ENCODE peak calls at places on chromosomes 12 and 14, in seven cellular contexts. W is neuronal stem cell, H is IMR-90, O is mesendoderm, I is H9, L is H1, N is mesenchymal stem cell. M is an unnamed sample.

GRCh38 chr14:96741151-96741977 is 55.8 kb upstream of the VRK1 start:
- DNase-seq in O (peak), H (peak), I (peak), N (peak), L (peak), W (peak), M (peak)

GRCh38 chr14:100691395-100692025 is 35.2 kb upstream of the DLK1 start:
- DNase-seq in I (no peak), L (no peak), O (no peak), W (no peak), N (no peak), H (no peak), M (no peak)

GRCh38 chr12:91778091-91778819 is 367.4 kb downstream of the BTG1 start:
- DNase-seq in N (peak), O (no peak), I (no peak), W (no peak), H (peak), L (no peak), M (peak)

GRCh38 chr12:79063258-79063657 is 198.7 kb downstream of the SYT1 start:
- DNase-seq in W (no peak), L (no peak), I (no peak), O (peak), H (peak), N (peak), M (no peak)

GRCh38 chr14:41404121-41404520 is 202.6 kb upstream of the LRFN5 start:
- DNase-seq in N (peak), L (no peak), H (no peak), O (no peak), I (no peak), W (no peak), M (peak)

GRCh38 chr14:89178802-89179201 is 238.2 kb downstream of the FOXN3 start:
- DNase-seq in N (peak), I (no peak), O (no peak), H (peak), L (no peak), W (no peak), M (no peak)

GRCh38 chr12:95726903-95727302 is 63.7 kb downstream of the NTN4 start:
- DNase-seq in H (no peak), O (no peak), L (no peak), W (no peak), I (no peak), N (no peak), M (no peak)

GRCh38 chr14:94048676-94049624 is 22.8 kb downstream of the OTUB2 start:
- DNase-seq in N (no peak), L (no peak), O (no peak), H (no peak), W (no peak), I (peak), M (no peak)

GRCh38 chr12:66708704-66709443 is 30.0 kb upstream of the GRIP1 start:
- DNase-seq in I (no peak), N (peak), H (peak), W (no peak), O (no peak), L (no peak), M (no peak)

GRCh38 chr14:32047791-32048190 is 29.3 kb upstream of the ARHGAP5 start:
- DNase-seq in O (no peak), W (no peak), I (no peak), H (no peak), L (no peak), N (peak), M (no peak)

GRCh38 chr12:109758406-109759075 is 44.9 kb downstream of the FAM222A start:
- DNase-seq in N (no peak), L (no peak), I (peak), O (peak), H (no peak), W (no peak), M (no peak)

GRCh38 chr12:108609535-108610335 is 11.9 kb upstream of the TMEM119 start:
- DNase-seq in N (peak), O (no peak), I (no peak), H (peak), W (no peak), L (no peak), M (no peak)

GRCh38 chr14:72738181-72738611 is 155.7 kb downstream of the DPF3 start:
- DNase-seq in L (no peak), W (no peak), O (no peak), I (peak), H (no peak), N (no peak), M (no peak)

GRCh38 chr12:124510301-124510970 is 57.0 kb downstream of the NCOR2 start:
- DNase-seq in H (no peak), N (no peak), I (peak), L (no peak), O (no peak), W (no peak), M (no peak)

GRCh38 chr14:92984082-92984788 is 61.3 kb downstream of the CHGA start:
- DNase-seq in I (no peak), N (no peak), W (no peak), L (no peak), H (no peak), O (no peak), M (no peak)

GRCh38 chr14:59306775-59307174 is 118.3 kb downstream of the DAAM1 start:
- DNase-seq in L (no peak), I (no peak), H (peak), W (no peak), O (peak), N (peak), M (peak)

GRCh38 chr14:77459072-77459723 is 1.3 kb downstream of the AHSA1 start:
- DNase-seq in O (peak), L (no peak), W (peak), I (peak), N (peak), H (peak), M (peak)

GRCh38 chr12:132375747-132376463 is 46.5 kb upstream of the GALNT9 start:
- DNase-seq in H (no peak), I (no peak), L (no peak), O (no peak), N (no peak), W (no peak), M (peak)

GRCh38 chr12:95755236-95755865 is 35.2 kb downstream of the NTN4 start:
- DNase-seq in H (no peak), L (no peak), W (no peak), O (peak), I (no peak), N (no peak), M (no peak)

GRCh38 chr12:118455327-118455726 is 79.0 kb downstream of the SUDS3 start:
- DNase-seq in H (no peak), W (no peak), N (no peak), O (no peak), I (no peak), L (no peak), M (no peak)

GRCh38 chr12:16349132-16349463 is 1.7 kb downstream of the MGST1 start:
- DNase-seq in H (peak), L (no peak), N (peak), O (peak), W (no peak), I (no peak), M (no peak)

GRCh38 chr14:21023817-21024667 is 819 bp downstream of the NDRG2 start:
- DNase-seq in O (peak), N (no peak), H (no peak), W (no peak), L (no peak), I (no peak), M (no peak)

GRCh38 chr12:116358850-116359761 is 81.6 kb upstream of the MED13L start:
- DNase-seq in L (no peak), H (peak), O (peak), N (peak), I (peak), W (peak), M (peak)

GRCh38 chr14:101364503-101365328 is 196.6 kb upstream of the DIO3 start:
- DNase-seq in I (no peak), W (no peak), N (no peak), H (no peak), L (no peak), O (no peak), M (no peak)

GRCh38 chr14:92033912-92034687 is 5.8 kb downstream of the TRIP11 start:
- DNase-seq in L (no peak), I (no peak), W (no peak), O (no peak), N (no peak), H (no peak), M (no peak)

GRCh38 chr14:21049263-21049662 is 7.1 kb downstream of the RNASE7 start:
- DNase-seq in L (no peak), O (no peak), W (no peak), I (no peak), N (no peak), H (peak), M (no peak)

GRCh38 chr14:97779140-97779539 is 982.0 kb downstream of the VRK1 start:
- DNase-seq in I (no peak), W (no peak), O (no peak), L (no peak), H (no peak), N (no peak), M (no peak)

GRCh38 chr12:31362759-31363415 is 36.9 kb upstream of the SINHCAF start:
- DNase-seq in O (peak), W (peak), I (peak), H (no peak), N (peak), L (no peak), M (peak)

GRCh38 chr12:116613256-116613655 is 54.1 kb downstream of the MAP1LC3B2 start:
- DNase-seq in I (no peak), H (no peak), O (no peak), N (no peak), L (no peak), W (no peak), M (no peak)

GRCh38 chr12:42609605-42610004 is 20.1 kb upstream of the PRICKLE1 start:
- DNase-seq in H (peak), L (no peak), W (no peak), N (no peak), O (no peak), I (no peak), M (no peak)

GRCh38 chr12:109550310-109550680 is 23.0 kb downstream of the MMAB start:
- DNase-seq in W (no peak), H (no peak), O (no peak), I (no peak), L (no peak), N (no peak), M (no peak)

GRCh38 chr12:121872546-121873223 is 14.0 kb upstream of the HPD start:
- DNase-seq in N (peak), I (no peak), H (peak), O (no peak), W (no peak), L (no peak), M (no peak)

GRCh38 chr12:34289431-34290190 is 267.3 kb downstream of the ALG10 start:
- DNase-seq in H (no peak), L (no peak), N (no peak), W (no peak), I (peak), O (no peak), M (no peak)

GRCh38 chr12:94795520-94795919 is 145.2 kb upstream of the TMCC3 start:
- DNase-seq in H (peak), L (no peak), N (peak), O (peak), I (peak), W (no peak), M (peak)

GRCh38 chr12:53093777-53094393 is 3.6 kb upstream of the IGFBP6 start:
- DNase-seq in W (no peak), L (no peak), O (no peak), N (peak), I (no peak), H (peak), M (no peak)

GRCh38 chr14:103008768-103009342 is 48.5 kb downstream of the CDC42BPB start:
- DNase-seq in O (peak), L (no peak), I (no peak), W (no peak), N (peak), H (peak), M (no peak)

GRCh38 chr14:58426819-58427288 is 477 bp downstream of the TIMM9 start:
- DNase-seq in O (peak), L (peak), W (peak), N (no peak), H (peak), I (peak), M (peak)

GRCh38 chr12:69163681-69164362 is 75.5 kb upstream of the CPSF6 start:
- DNase-seq in O (no peak), I (no peak), L (no peak), H (no peak), W (no peak), N (no peak), M (no peak)

GRCh38 chr12:69167648-69168165 is 71.7 kb upstream of the CPSF6 start:
- DNase-seq in I (peak), N (no peak), L (no peak), H (no peak), O (no peak), W (no peak), M (no peak)

GRCh38 chr12:69157023-69157655 is 82.2 kb upstream of the CPSF6 start:
- DNase-seq in N (peak), L (peak), O (peak), I (peak), W (peak), H (peak), M (peak)

GRCh38 chr12:69161835-69162234 is 77.5 kb upstream of the CPSF6 start:
- DNase-seq in H (no peak), I (no peak), W (no peak), O (no peak), L (no peak), N (no peak), M (no peak)
- H3K18ac ChIP-seq in H (no peak), I (no peak), W (no peak), O (no peak), L (no peak), N (no peak), M (no peak)

DNA sequence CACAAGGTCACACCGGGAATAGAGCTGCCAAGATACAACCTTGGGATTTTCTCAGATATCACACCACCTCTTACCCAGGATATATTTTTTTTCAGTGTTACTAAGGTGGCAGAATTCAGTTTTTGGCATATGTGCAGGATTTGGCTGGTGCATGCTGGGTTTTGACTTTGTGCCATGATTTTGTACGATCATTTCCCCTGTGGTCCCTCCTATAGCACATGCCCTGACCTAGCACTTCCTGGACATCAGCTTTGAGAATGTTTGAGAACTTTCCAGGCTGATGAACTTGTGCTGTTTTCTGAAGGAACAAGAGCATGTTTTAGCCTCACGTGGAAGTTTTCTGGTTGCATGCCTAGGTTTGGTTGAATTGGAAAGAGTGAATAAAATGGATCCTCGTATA is 11.0 kb upstream of the TBPL2 start:
- DNase-seq in N (no peak), I (no peak), H (peak), W (no peak), L (no peak), O (no peak), M (no peak)
- H3K18ac ChIP-seq in N (no peak), I (no peak), H (no peak), W (no peak), L (no peak), O (no peak), M (no peak)

DNA sequence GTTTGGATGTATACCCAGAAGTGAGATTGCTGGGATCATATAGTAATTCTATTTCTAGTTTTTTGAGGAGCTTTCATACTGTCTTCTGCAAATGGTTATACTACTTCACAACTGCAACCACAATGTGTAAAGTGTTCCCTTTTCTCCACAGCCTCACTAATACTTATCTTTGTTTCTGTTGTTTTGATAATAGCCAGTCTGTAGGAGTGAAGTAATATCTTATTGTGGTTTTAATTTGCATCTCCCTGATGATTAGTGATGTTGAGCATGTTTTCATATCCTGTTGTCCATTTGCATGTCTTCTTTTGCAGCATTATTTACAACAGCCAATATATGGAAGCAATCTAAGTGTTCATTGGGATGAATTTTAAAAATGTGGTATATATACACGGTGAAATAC is 29.9 kb downstream of the GABARAPL1 start:
- DNase-seq in O (no peak), N (no peak), H (no peak), I (no peak), L (no peak), W (no peak), M (no peak)
- H3K18ac ChIP-seq in O (no peak), N (no peak), H (no peak), I (no peak), L (no peak), W (no peak), M (no peak)

DNA sequence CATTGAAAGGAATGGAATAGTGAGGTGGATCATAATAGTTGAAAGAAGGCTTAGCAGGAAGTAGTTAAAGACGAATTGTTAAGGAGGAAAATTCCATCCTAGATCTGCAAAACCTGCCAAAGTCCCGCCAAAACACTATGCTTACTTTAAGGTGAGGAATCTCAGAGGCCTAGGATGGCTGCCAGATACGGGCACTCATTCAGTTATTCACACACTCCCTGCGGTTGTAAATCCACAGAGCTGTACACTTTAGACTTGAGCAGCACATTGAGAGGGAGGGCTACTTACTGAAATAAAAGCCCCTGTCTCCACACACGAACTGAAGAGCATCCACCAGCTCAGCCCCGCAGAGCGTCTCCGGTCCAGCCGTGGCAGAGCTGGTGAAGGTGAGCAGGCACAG is 5.0 kb downstream of the IGF1 start:
- DNase-seq in I (no peak), N (no peak), O (no peak), L (no peak), W (no peak), H (no peak), M (no peak)
- H3K18ac ChIP-seq in I (no peak), N (no peak), O (no peak), L (no peak), W (no peak), H (peak), M (peak)

DNA sequence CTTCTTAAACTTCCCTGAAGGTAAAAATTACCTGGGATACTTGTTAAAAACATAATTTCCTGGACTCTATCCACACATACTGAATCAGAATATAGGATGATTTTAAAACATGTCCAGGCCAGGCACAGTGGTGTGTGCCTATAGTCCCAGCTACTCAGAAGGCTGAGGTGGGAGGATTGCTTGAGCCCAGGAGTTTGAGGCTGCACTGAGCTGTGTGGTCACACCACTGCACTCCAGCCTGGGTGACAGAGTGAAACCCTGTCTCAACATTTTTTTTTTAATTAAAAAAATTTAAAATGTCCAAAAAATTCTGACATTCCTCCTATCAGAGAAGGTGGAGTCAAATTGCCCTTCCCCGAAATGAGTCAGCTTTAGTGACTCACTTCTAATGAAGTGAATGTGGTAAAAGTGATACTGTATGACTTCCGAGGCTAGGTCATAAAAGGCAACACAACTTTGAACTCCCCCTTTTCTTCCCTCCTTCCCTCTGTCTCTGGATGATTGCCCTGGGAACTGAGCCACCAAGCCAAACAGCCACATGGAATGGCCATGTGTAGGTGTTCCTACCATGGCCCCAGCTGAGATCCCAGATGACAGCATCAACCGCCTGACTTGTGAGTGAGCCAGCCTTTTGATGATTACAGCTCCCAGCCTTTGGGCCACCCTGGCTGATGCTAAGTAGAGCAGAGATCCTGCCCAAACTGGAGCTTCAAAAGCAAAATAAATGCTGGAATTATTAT is 36.3 kb downstream of the LIMA1 start:
- DNase-seq in H (peak), L (no peak), I (no peak), O (peak), W (no peak), N (peak), M (peak)
- H3K18ac ChIP-seq in H (peak), L (no peak), I (no peak), O (no peak), W (no peak), N (peak), M (peak)

GRCh38 chr12:2317819-2318218 is 265.0 kb downstream of the CACNA1C start:
- DNase-seq in W (no peak), L (no peak), O (no peak), N (no peak), H (no peak), I (peak), M (no peak)

GRCh38 chr12:2318286-2318685 is 265.5 kb downstream of the CACNA1C start:
- DNase-seq in L (no peak), O (no peak), H (no peak), W (no peak), I (no peak), N (no peak), M (no peak)

GRCh38 chr12:2322554-2323120 is 269.9 kb downstream of the CACNA1C start:
- DNase-seq in N (no peak), L (no peak), I (no peak), W (no peak), H (no peak), O (no peak), M (no peak)

GRCh38 chr12:2319747-2320146 is 267.0 kb downstream of the CACNA1C start:
- DNase-seq in H (peak), W (no peak), L (no peak), O (peak), I (no peak), N (peak), M (no peak)

DNA sequence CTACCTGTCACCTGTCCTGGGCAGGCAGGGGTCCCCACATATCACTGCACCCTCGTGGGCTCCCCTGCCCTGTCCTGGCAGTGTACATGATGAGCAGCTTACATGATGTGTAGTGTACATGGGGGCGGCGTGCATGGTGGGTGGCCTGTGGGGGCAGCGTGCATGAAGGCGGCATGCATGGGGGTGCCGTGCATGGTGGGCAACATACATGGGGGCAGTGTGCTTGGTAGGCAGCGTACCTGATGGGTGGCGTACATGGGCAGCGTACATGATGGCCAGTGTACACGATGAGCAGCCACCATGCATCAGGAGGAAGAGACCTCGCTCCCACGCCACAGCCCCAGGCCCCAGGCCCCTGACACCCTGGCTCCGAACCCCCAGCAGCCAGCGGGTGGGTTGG is 266.3 kb downstream of the CACNA1C start:
- DNase-seq in N (no peak), W (no peak), O (no peak), L (no peak), H (no peak), I (no peak), M (no peak)
- H3K18ac ChIP-seq in N (peak), W (peak), O (no peak), L (no peak), H (no peak), I (peak), M (peak)

M was measured in trophoblast cell.